ENCODE peak calls at places on chromosomes 5 and 9, in ten cellular contexts. K is ureter, W is COR-L47, N is HT1080, O is aorta, Q is progenitor cell of endocrine pancreas, X is Right ventricle myocardium superior, I is astrocyte of the cerebellum, Y is lower leg skin, C is RPMI8226. T is an unnamed sample.

GRCh38 chr5:625516-625915 is 13.4 kb downstream of the CEP72 start:
- DNase-seq in K (no peak), W (no peak), N (no peak), O (peak), Q (no peak), X (peak), I (no peak), Y (no peak), C (no peak), T (no peak)

GRCh38 chr9:130825809-130826208 is 9.2 kb upstream of the ABL1 start:
- DNase-seq in K (no peak), W (no peak), N (no peak), O (no peak), Q (no peak), X (no peak), I (no peak), Y (no peak), C (no peak), T (no peak)

GRCh38 chr5:173315495-173316352 is 12.5 kb downstream of the STC2 start:
- DNase-seq in K (no peak), W (peak), N (no peak), O (peak), Q (no peak), X (no peak), I (peak), Y (peak), C (peak), T (peak)

GRCh38 chr5:135308245-135308644 is 90.8 kb downstream of the MACROH2A1 start:
- DNase-seq in K (no peak), W (no peak), N (peak), O (no peak), Q (no peak), X (no peak), I (no peak), Y (peak), C (no peak), T (peak)

GRCh38 chr9:27888661-27889295 is 315.5 kb upstream of the C9orf72 start:
- DNase-seq in K (no peak), W (no peak), N (peak), O (no peak), Q (no peak), X (peak), I (no peak), Y (no peak), C (peak), T (peak)

GRCh38 chr5:119470105-119470763 is 17.9 kb downstream of the HSD17B4 start:
- DNase-seq in K (no peak), W (no peak), N (no peak), O (no peak), Q (no peak), X (no peak), I (no peak), Y (no peak), C (no peak), T (no peak)

GRCh38 chr5:113176196-113176595 is 199.6 kb downstream of the DCP2 start:
- DNase-seq in K (no peak), W (no peak), N (no peak), O (no peak), Q (no peak), X (no peak), I (no peak), Y (no peak), C (no peak), T (no peak)

GRCh38 chr9:136902259-136902821 is 16.0 kb downstream of the TRAF2 start:
- DNase-seq in K (peak), W (no peak), N (no peak), O (peak), Q (no peak), X (peak), I (no peak), Y (peak), C (peak), T (peak)

GRCh38 chr5:170145462-170145861 is 39.8 kb downstream of the FOXI1 start:
- DNase-seq in K (no peak), W (no peak), N (no peak), O (no peak), Q (no peak), X (no peak), I (no peak), Y (peak), C (no peak), T (no peak)

GRCh38 chr9:26604076-26604662 is 288.4 kb downstream of the CAAP1 start:
- DNase-seq in K (no peak), W (no peak), N (no peak), O (no peak), Q (no peak), X (no peak), I (no peak), Y (no peak), C (no peak), T (no peak)

GRCh38 chr5:1876708-1877433 is 5.9 kb downstream of the IRX4 start:
- DNase-seq in K (no peak), W (no peak), N (no peak), O (no peak), Q (no peak), X (no peak), I (no peak), Y (no peak), C (peak), T (no peak)

GRCh38 chr9:76744336-76744735 is 19.9 kb upstream of the PCA3 start:
- DNase-seq in K (no peak), W (no peak), N (no peak), O (no peak), Q (no peak), X (no peak), I (no peak), Y (no peak), C (no peak), T (no peak)

GRCh38 chr9:86980802-86981201 is 33.5 kb upstream of the GAS1 start:
- DNase-seq in K (no peak), W (no peak), N (no peak), O (no peak), Q (no peak), X (no peak), I (no peak), Y (no peak), C (no peak), T (no peak)

GRCh38 chr9:132144708-132145365 is 17.0 kb upstream of the NTNG2 start:
- DNase-seq in K (no peak), W (no peak), N (peak), O (no peak), Q (no peak), X (no peak), I (no peak), Y (no peak), C (peak), T (peak)

GRCh38 chr5:32190094-32190493 is 16.0 kb upstream of the GOLPH3 start:
- DNase-seq in K (no peak), W (no peak), N (no peak), O (peak), Q (no peak), X (peak), I (no peak), Y (no peak), C (no peak), T (no peak)

GRCh38 chr5:2112128-2112808 is 229.5 kb upstream of the IRX4 start:
- DNase-seq in K (no peak), W (no peak), N (no peak), O (no peak), Q (no peak), X (no peak), I (no peak), Y (no peak), C (no peak), T (no peak)

GRCh38 chr5:58988938-58989337 is 406.1 kb downstream of the RAB3C start:
- DNase-seq in K (no peak), W (no peak), N (no peak), O (no peak), Q (no peak), X (no peak), I (no peak), Y (no peak), C (no peak), T (no peak)

GRCh38 chr5:157143127-157143959 is 678 bp upstream of the MED7 start:
- DNase-seq in K (peak), W (peak), N (peak), O (peak), Q (no peak), X (peak), I (peak), Y (peak), C (no peak), T (peak)

GRCh38 chr9:130200038-130200979 is 28.1 kb downstream of the NCS1 start:
- DNase-seq in K (no peak), W (no peak), N (no peak), O (no peak), Q (no peak), X (no peak), I (peak), Y (no peak), C (no peak), T (no peak)

T was measured in kidney tubule cell.